ENCODE peak calls at places on chromosome 13, in nine cellular contexts. Q is IMR-90, L is PC-3, X is tibial nerve, U is ovary, S is stomach, E is mesenchymal stem cell, J is RWPE2, D is uterus. F is an unnamed sample.

GRCh38 chr13:91400094-91400462 is 1.7 kb downstream of the GPC5 start:
- DNase-seq in J (no peak), Q (no peak), X (no peak), U (no peak), E (no peak), S (no peak), D (no peak), L (no peak), F (no peak)

GRCh38 chr13:101711307-101712025 is 259.0 kb downstream of the ITGBL1 start:
- DNase-seq in J (no peak), U (no peak), L (no peak), D (no peak), Q (no peak), S (no peak), E (no peak), X (no peak), F (no peak)

GRCh38 chr13:44068737-44069136 is 189.0 kb downstream of the LACC1 start:
- DNase-seq in E (peak; percentile 63), S (no peak), J (no peak), D (no peak), Q (peak; percentile 86), U (no peak), X (no peak), L (peak; percentile 82), F (no peak)

GRCh38 chr13:109166807-109167206 is 537.4 kb downstream of the MYO16 start:
- DNase-seq in L (no peak), X (peak; percentile 14), E (no peak), U (no peak), S (no peak), Q (no peak), J (no peak), D (no peak), F (no peak)

GRCh38 chr13:32427852-32428580 is at the start of gene N4BP2L1:
- DNase-seq in J (no peak), Q (no peak), E (peak; percentile 28), U (peak; percentile 86), S (peak; percentile 71), X (peak; percentile 80), L (peak; percentile 32), D (peak; percentile 75), F (peak; percentile 92)

GRCh38 chr13:42883771-42884170 is 102.4 kb downstream of the FAM216B start:
- DNase-seq in J (no peak), U (no peak), E (peak; percentile 80), D (no peak), X (no peak), Q (peak; percentile 33), S (no peak), L (peak; percentile 30), F (no peak)

GRCh38 chr13:34391071-34391470 is 551.0 kb upstream of the NBEA start:
- DNase-seq in L (peak; percentile 66), U (no peak), E (peak; percentile 38), J (no peak), X (no peak), Q (peak; percentile 5), D (no peak), S (no peak), F (no peak)

GRCh38 chr13:50485979-50486935 is 357.2 kb downstream of the DLEU7 start:
- DNase-seq in J (no peak), E (no peak), S (no peak), U (no peak), X (no peak), Q (peak; percentile 22), D (no peak), L (no peak), F (no peak)

GRCh38 chr13:91291078-91291477 is 56.4 kb upstream of the MIR17HG start:
- DNase-seq in L (no peak), J (no peak), U (no peak), Q (no peak), E (no peak), X (no peak), S (no peak), D (no peak), F (no peak)

GRCh38 chr13:68047889-68048288 is 817.8 kb upstream of the PCDH9 start:
- DNase-seq in Q (no peak), D (no peak), X (no peak), E (no peak), J (no peak), U (no peak), L (peak; percentile 49), S (no peak), F (no peak)

DNA sequence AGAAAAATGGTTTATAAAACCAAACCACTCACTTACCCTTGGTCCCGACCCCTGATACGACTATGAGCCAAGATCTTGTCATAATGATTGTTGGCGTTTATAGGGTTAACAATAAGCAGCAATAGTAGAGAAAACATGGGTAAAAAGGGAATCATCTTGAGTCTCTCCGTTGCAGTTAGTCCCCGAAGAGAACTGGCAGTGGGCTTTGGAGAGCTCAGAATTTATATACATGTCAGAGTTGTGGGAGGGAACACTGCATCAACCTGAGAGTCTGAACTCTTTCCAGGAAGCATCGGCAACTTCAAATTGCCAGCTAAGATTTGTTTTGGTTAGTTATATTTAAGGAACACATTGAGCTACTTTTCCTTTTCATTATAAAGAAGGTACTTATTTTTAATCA is at the start of gene POSTN:
- DNase-seq in Q (peak; percentile 49), J (no peak), D (no peak), U (no peak), X (no peak), E (peak; percentile 25), S (no peak), L (no peak), F (no peak)
- H3K4me3 ChIP-seq in Q (peak within 1 kb of the TSS; percentile 20), J (no peak within 1 kb of the TSS), D (peak within 1 kb of the TSS; percentile 11), U (peak within 1 kb of the TSS; percentile 22), X (no peak within 1 kb of the TSS), E (no peak within 1 kb of the TSS), S (peak within 1 kb of the TSS; percentile 28), L (no peak within 1 kb of the TSS), F (peak within 1 kb of the TSS; percentile 44)

GRCh38 chr13:113939905-113940339 is 34.0 kb downstream of the C13orf46 start:
- DNase-seq in U (no peak), X (no peak), Q (no peak), J (no peak), D (no peak), L (no peak), S (no peak), E (no peak), F (no peak)

GRCh38 chr13:113937497-113938140 is 36.3 kb downstream of the C13orf46 start:
- DNase-seq in U (no peak), Q (no peak), E (no peak), L (no peak), D (peak; percentile 15), J (no peak), S (no peak), X (no peak), F (no peak)

GRCh38 chr13:113939129-113939904 is 34.6 kb downstream of the C13orf46 start:
- DNase-seq in D (peak; percentile 15), Q (no peak), S (no peak), X (no peak), L (no peak), U (no peak), E (no peak), J (no peak), F (no peak)

GRCh38 chr13:113938246-113938645 is 35.6 kb downstream of the C13orf46 start:
- DNase-seq in U (no peak), D (peak; percentile 18), J (no peak), S (no peak), E (no peak), X (no peak), L (no peak), Q (no peak), F (no peak)

DNA sequence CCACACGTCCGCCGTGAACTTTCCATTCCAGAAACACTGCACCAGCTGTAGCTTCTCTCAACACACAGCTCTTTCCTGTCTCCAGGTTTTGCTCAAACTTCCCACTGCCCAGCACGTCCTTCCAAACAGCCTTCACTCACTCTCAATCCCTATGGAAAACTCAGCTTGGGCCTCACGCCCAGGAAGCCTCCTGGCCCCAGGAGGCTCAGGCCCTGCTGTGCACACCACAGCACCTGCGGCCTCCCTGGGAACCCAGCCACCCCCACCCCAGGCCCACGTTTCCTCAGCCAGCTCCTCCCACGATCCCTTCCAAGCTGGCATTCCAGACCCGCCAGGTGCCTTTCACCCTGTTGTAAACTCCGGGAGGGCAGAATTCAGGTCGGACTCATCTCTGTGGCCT is 35.2 kb downstream of the C13orf46 start:
- DNase-seq in U (no peak), L (no peak), J (no peak), X (no peak), D (peak; percentile 15), S (no peak), Q (no peak), E (no peak), F (no peak)
- H3K4me3 ChIP-seq in U (no peak overlapping the region), L (no peak overlapping the region), J (no peak overlapping the region), X (no peak overlapping the region), D (no peak overlapping the region), S (no peak overlapping the region), Q (no peak overlapping the region), E (no peak overlapping the region), F (no peak overlapping the region)

DNA sequence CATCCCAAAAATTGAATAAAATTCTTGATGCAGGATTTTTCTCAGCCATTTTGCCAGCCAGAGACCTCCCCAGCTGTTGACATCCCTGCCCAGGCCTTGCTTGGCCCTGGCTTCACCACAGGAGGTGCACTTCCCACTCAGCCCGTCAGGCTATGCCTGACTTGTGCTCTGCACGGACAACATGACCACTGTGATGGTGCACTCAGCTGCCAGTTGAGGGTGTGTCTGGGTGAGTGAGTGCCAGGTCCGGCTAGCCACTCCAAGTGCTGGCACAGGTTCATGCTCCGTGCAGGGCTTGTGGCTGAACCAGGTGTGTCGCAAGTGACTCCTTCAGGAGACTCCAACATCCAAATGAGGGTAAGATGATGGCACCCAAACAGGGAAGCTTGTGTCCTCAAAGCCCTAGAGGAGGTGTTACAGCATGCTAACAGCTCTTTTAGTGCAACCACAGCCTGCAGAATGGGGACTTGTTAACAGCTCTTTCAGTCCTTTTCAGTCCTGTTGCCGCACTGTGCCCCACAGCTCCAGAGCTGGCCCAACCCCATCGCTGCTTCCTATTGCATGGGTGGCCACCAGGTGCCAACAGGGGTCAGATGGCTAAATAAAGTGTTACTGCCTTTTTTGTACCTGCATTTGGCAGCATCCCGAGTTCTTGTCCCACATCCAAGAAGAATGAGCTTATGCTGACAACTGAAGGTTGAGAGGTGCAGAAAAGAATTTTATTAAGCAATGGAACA is 380.7 kb downstream of the SLITRK5 start:
- DNase-seq in S (no peak), E (no peak), L (no peak), X (no peak), D (no peak), Q (no peak), J (no peak), U (no peak), F (no peak)
- H3K4me3 ChIP-seq in S (no peak overlapping the region), E (no peak overlapping the region), L (no peak overlapping the region), X (no peak overlapping the region), D (no peak overlapping the region), Q (no peak overlapping the region), J (no peak overlapping the region), U (no peak overlapping the region), F (no peak overlapping the region)

DNA sequence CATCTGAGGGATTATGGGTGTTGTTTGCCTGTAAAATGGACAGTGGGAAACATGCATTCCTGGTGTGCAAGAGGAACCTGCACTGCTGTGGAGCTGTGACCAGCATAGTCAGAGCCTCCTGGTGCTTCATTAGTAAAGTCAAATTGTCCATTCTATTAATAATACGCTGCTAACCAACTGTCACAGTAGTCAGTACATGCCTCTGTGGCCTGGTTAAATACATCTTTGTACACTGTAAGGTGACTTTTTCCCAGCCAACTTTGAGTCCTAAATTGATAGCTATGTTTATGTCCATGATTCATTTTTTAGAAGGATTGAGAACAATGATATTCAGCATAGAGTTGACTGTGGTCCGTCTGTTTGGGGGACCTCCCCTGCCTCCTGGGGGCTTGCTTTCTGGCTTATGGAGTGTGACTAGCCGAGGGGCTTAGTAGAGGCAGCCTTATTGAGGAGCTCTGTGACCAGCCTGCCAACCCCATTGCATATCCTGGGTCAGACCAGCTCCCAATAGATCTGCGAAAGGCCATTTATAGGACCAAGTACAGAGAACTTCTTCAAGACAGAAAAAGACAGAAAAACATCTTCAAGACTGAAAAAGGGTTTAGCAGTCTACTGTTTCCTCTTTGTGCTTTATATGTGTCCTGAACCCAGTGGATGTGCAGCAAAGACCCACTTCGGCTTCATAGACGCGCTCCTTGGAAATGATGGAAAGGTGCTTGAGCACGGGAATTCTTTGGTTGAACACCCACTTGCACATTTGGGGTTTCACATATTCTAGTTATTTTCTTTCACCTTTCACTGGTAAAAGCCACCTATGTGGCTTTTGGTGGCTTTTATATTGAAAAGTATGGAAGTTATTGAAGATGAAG is 4.3 kb downstream of the GPR183 start:
- DNase-seq in Q (no peak), X (no peak), U (no peak), L (no peak), E (no peak), D (no peak), S (no peak), J (no peak), F (no peak)
- H3K4me3 ChIP-seq in Q (no peak overlapping the region), X (no peak overlapping the region), U (no peak overlapping the region), L (no peak overlapping the region), E (no peak overlapping the region), D (no peak overlapping the region), S (no peak overlapping the region), J (no peak overlapping the region), F (no peak overlapping the region)

F was measured in ascending aorta.